ENCODE peak calls at places on chromosomes 11 and 22, in ten cellular contexts. H is OCI-M1; R is activated T-helper 1 cell treated with anti-CD3 and anti-CD28 coated beads, Interleukin-12 subunit alpha, Interleukin-12 subunit beta, Interleukin-2, Interleukin-4 antibody, amounts not matched to agents 30 ng/mL and 10 ng/mL and 1 ng/mL, durations not matched to agents 14 hours and 24 hours and 36 hours; V is brain microvascular endothelial cell; Z is colonic mucosa; I is stomach; D is uterus; U is iPS-NIHi11; Y is fibroblast of mammary gland; X is lower leg skin. F is an unnamed sample.

GRCh38 chr11:9568854-9569587 is 4.4 kb upstream of the WEE1 start:
- DNase-seq in I (peak), X (peak), D (peak), Y (peak), U (peak), R (no peak), H (peak), V (peak), Z (peak), F (no peak)

GRCh38 chr22:30210235-30210831 is 36.2 kb downstream of the LIF start:
- DNase-seq in U (no peak), R (no peak), Z (no peak), D (no peak), I (peak), Y (peak), X (no peak), H (no peak), V (peak), F (no peak)

GRCh38 chr11:73241300-73241699 is 23.2 kb downstream of the P2RY2 start:
- DNase-seq in Z (no peak), H (no peak), I (no peak), R (no peak), U (no peak), D (no peak), Y (no peak), X (no peak), V (no peak), F (no peak)

GRCh38 chr11:8258771-8259170 is 4.9 kb downstream of the LMO1 start:
- DNase-seq in V (peak), I (peak), U (no peak), R (no peak), H (no peak), D (peak), X (no peak), Z (no peak), Y (peak), F (no peak)

GRCh38 chr11:70863988-70864387 is 388.4 kb downstream of the SHANK2 start:
- DNase-seq in X (no peak), Z (no peak), Y (no peak), H (no peak), R (no peak), U (no peak), V (no peak), I (no peak), D (no peak), F (no peak)

GRCh38 chr11:6298605-6299004 is 21.7 kb downstream of the CAVIN3 start:
- DNase-seq in D (no peak), X (no peak), R (no peak), U (peak), I (peak), Y (peak), V (no peak), H (peak), Z (peak), F (no peak)

GRCh38 chr11:1774886-1775285 is 11.2 kb upstream of the CTSD start:
- DNase-seq in V (no peak), H (no peak), Z (no peak), Y (no peak), U (no peak), D (no peak), X (no peak), I (no peak), R (no peak), F (no peak)

GRCh38 chr22:24093855-24094254 is 82.8 kb downstream of the CABIN1 start:
- DNase-seq in X (no peak), Y (no peak), Z (no peak), H (no peak), V (no peak), D (no peak), R (no peak), I (no peak), U (no peak), F (no peak)

GRCh38 chr22:40325315-40325714 is 21.0 kb upstream of the ADSL start:
- DNase-seq in U (no peak), R (peak), I (no peak), H (no peak), Y (no peak), X (no peak), D (no peak), V (no peak), Z (no peak), F (peak)

GRCh38 chr22:23305321-23305910 is 125.1 kb downstream of the BCR start:
- DNase-seq in Y (peak), I (no peak), X (no peak), H (no peak), V (peak), R (no peak), Z (no peak), U (no peak), D (peak), F (no peak)

F was measured in stimulated activated effector memory CD8-positive, alpha-beta T cell treated with anti-CD3 and anti-CD28 coated beads, Interleukin-12 subunit alpha, Interleukin-12 subunit beta, amount 100 ng/mL, for 72 hours.